ENCODE peak calls at places on chromosomes 11 and 22, in six cellular contexts. J, U, Z, T, X and I are unnamed samples.

GRCh38 chr11:72624496-72625201 is 49.6 kb downstream of the PDE2A start:
- DNase-seq in J (no peak), U (no peak), Z (no peak), T (no peak), X (no peak), I (no peak)

GRCh38 chr22:23714596-23715588 is 24.1 kb downstream of the RGL4 start:
- DNase-seq in J (no peak), U (no peak), Z (no peak), T (no peak), X (no peak), I (no peak)

GRCh38 chr11:119113716-119114115 is 6.6 kb downstream of the C2CD2L start:
- DNase-seq in J (no peak), U (no peak), Z (no peak), T (no peak), X (no peak), I (no peak)

GRCh38 chr11:111105566-111105965 is 140.0 kb upstream of the POU2AF2 start:
- DNase-seq in J (no peak), U (no peak), Z (no peak), T (no peak), X (peak; percentile 1), I (no peak)

GRCh38 chr11:73184953-73185671 is 33.0 kb upstream of the P2RY2 start:
- DNase-seq in J (peak; percentile 82), U (peak; percentile 64), Z (peak; percentile 75), T (no peak), X (peak; percentile 28), I (peak; percentile 44)

GRCh38 chr22:22935546-22936157 is 48.0 kb downstream of the IGLL5 start:
- DNase-seq in J (peak; percentile 75), U (no peak), Z (peak; percentile 35), T (no peak), X (no peak), I (no peak)

GRCh38 chr11:130177782-130178181 is 18.2 kb downstream of the ST14 start:
- DNase-seq in J (no peak), U (no peak), Z (no peak), T (no peak), X (no peak), I (no peak)

GRCh38 chr11:67732045-67732787 is 57.8 kb upstream of the ALDH3B2 start:
- DNase-seq in J (no peak), U (peak; percentile 18), Z (no peak), T (no peak), X (no peak), I (peak; percentile 23)

GRCh38 chr11:121634889-121635288 is 182.1 kb upstream of the SORL1-AS1 start:
- DNase-seq in J (no peak), U (peak; percentile 62), Z (no peak), T (peak; percentile 75), X (peak; percentile 93), I (no peak)

GRCh38 chr11:106276859-106277436 is 199.5 kb downstream of the AASDHPPT start:
- DNase-seq in J (no peak), U (peak; percentile 11), Z (no peak), T (peak; percentile 3), X (peak; percentile 39), I (no peak)

GRCh38 chr11:106275151-106275550 is 197.7 kb downstream of the AASDHPPT start:
- DNase-seq in J (no peak), U (no peak), Z (no peak), T (no peak), X (peak; percentile 62), I (no peak)

GRCh38 chr11:106271126-106271525 is 193.7 kb downstream of the AASDHPPT start:
- DNase-seq in J (no peak), U (no peak), Z (no peak), T (no peak), X (peak; percentile 81), I (no peak)

GRCh38 chr11:106276126-106276525 is 198.7 kb downstream of the AASDHPPT start:
- DNase-seq in J (no peak), U (no peak), Z (no peak), T (no peak), X (peak; percentile 44), I (no peak)

DNA sequence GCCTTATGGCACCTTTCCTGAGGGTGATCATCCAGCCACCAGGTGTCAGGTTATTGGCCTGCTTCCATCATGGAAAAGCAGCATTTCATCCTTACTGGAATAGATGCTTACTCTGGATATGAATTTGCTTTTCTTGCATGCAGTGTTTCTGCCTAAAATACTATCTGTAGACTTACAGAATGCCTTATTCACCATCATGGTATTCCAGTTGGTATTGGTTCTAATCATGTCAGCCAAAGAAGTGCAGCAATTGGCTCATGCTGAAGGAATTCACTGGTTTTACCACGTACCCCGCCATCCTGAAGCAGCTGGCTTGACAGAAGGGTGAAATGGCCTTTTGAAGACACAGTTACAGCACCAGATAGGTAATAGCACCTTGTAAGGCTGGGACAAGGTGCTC is 194.2 kb downstream of the AASDHPPT start:
- DNase-seq in J (no peak), U (no peak), Z (no peak), T (no peak), X (peak; percentile 74), I (no peak)
- TF ChIP-seq CTCF in J (no peak), U (no peak), Z (no peak), T (no peak), X (no peak), I (no peak)

DNA sequence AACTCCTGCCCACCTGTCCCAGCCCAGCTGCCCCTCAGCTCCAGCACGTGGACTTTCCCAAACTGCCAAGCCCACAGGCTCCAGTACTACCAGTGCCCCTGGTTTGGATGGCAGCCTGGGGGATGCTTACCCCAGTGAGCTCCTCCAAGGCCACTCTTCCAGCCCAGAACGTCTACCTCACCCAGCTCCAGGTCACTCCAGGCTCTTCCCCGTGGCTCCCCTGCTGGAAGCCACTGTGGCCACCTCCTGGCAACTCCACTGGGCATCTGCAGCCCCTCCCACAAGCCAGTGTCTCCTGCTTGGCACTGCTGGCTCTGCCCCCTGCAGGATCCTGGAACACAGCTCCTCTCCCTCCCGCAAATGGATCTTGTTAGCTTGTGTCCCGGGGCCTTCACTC is 29.3 kb downstream of the LMO1 start:
- DNase-seq in J (no peak), U (no peak), Z (no peak), T (no peak), X (peak; percentile 2), I (no peak)
- TF ChIP-seq CTCF in J (no peak), U (no peak), Z (no peak), T (no peak), X (no peak), I (no peak)

DNA sequence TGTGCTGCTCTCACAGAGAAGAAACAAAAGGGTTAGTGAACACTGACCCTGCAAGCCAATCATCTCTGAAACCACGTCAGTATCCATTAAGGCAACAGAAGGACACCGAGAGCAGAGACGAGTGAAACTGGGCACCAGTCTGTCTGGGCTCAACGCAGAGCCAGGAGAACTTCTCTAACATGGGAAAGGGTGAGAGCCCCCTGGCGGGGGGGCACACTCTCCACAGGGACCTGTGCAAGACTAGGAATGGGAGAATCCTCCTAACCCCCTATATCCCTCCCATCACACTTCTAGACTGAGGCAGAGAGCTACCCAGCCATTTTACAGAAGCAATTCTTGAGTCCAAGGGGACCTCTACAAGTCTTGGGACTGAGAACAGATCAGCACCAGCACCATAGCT is 285.8 kb downstream of the SOX6 start:
- DNase-seq in J (no peak), U (no peak), Z (no peak), T (no peak), X (no peak), I (no peak)
- TF ChIP-seq CTCF in J (no peak), U (no peak), Z (no peak), T (no peak), X (no peak), I (no peak)

GRCh38 chr22:46910624-46911023 is 148.2 kb downstream of the TBC1D22A start:
- DNase-seq in J (no peak), U (no peak), Z (no peak), T (no peak), X (no peak), I (no peak)

GRCh38 chr22:46914481-46914880 is 152.0 kb downstream of the TBC1D22A start:
- DNase-seq in J (no peak), U (no peak), Z (no peak), T (no peak), X (no peak), I (no peak)

GRCh38 chr22:46909237-46910030 is 147.0 kb downstream of the TBC1D22A start:
- DNase-seq in J (no peak), U (no peak), Z (no peak), T (no peak), X (no peak), I (no peak)

GRCh38 chr22:46908641-46909107 is 146.2 kb downstream of the TBC1D22A start:
- DNase-seq in J (no peak), U (no peak), Z (no peak), T (no peak), X (no peak), I (no peak)

DNA sequence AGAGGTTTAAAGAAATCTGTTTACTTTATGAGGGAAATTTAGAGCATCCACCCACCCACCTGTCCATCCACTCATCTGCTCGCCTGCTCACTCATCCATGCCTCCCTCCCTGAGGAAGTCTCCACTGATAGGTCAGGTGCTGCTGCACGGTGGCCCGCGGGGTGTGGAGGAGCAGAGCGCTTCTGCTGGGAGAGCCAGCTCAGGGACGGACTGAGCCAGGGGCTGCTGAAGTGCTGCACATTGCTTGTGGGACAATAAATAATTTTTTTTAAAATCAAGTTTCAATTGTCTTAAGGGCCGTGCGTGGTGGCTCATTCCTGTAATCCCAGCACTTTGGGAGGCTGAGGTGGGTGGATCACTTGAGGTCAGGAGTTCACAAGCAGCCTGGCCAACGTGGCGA is 148.9 kb downstream of the TBC1D22A start:
- DNase-seq in J (no peak), U (no peak), Z (no peak), T (no peak), X (no peak), I (no peak)
- TF ChIP-seq CTCF in J (no peak), U (no peak), Z (no peak), T (no peak), X (no peak), I (no peak)

GRCh38 chr11:62841361-62842170 is 2.2 kb upstream of the WDR74 start:
- DNase-seq in J (peak; percentile 89), U (peak; percentile 95), Z (peak; percentile 83), T (peak; percentile 99), X (peak; percentile 100), I (peak; percentile 75)
- TF ChIP-seq CTCF in J (no peak), U (no peak), Z (no peak), T (no peak), X (no peak), I (no peak)

GRCh38 chr11:104534268-104534667 is 364.0 kb downstream of the CASP12 start:
- DNase-seq in J (no peak), U (peak; percentile 5), Z (no peak), T (no peak), X (peak; percentile 71), I (no peak)

GRCh38 chr11:104531894-104532293 is 366.4 kb downstream of the CASP12 start:
- DNase-seq in J (no peak), U (no peak), Z (no peak), T (no peak), X (no peak), I (no peak)

GRCh38 chr11:104529213-104529612 is 365.3 kb upstream of the PDGFD start:
- DNase-seq in J (no peak), U (no peak), Z (no peak), T (no peak), X (peak; percentile 39), I (no peak)

GRCh38 chr11:104529916-104530315 is 366.0 kb upstream of the PDGFD start:
- DNase-seq in J (no peak), U (no peak), Z (no peak), T (no peak), X (no peak), I (no peak)

GRCh38 chr11:104531075-104531474 is 367.1 kb upstream of the PDGFD start:
- DNase-seq in J (no peak), U (no peak), Z (no peak), T (no peak), X (no peak), I (no peak)
- TF ChIP-seq CTCF in J (no peak), U (no peak), Z (no peak), T (peak; percentile 10), X (peak; percentile 22), I (peak; percentile 9)

GRCh38 chr11:29272019-29272654 is 744.7 kb downstream of the KCNA4 start:
- DNase-seq in J (no peak), U (peak; percentile 41), Z (no peak), T (no peak), X (peak; percentile 54), I (no peak)
- TF ChIP-seq CTCF in J (no peak), U (no peak), Z (no peak), T (peak; percentile 43), X (peak; percentile 37), I (no peak)